ENCODE peak calls at places on chromosomes 11 and 22, in ten cellular contexts. One of them, this sample, is unnamed.

GRCh38 chr22:37753746-37754145 is 54.0 kb upstream of the GCAT start:
- DNase-seq in breast epithelium: no peak
- DNase-seq in adrenal gland: no peak
- DNase-seq in dorsolateral prefrontal cortex: no peak
- DNase-seq in Peyer's patch: no peak
- DNase-seq in AG09309: no peak
- DNase-seq in pancreas: no peak
- DNase-seq in GM12878: no peak
- DNase-seq in heart right ventricle: no peak
- DNase-seq in kidney: no peak
- DNase-seq in this sample: no peak

GRCh38 chr11:96168623-96169022 is 174.4 kb downstream of the MAML2 start:
- DNase-seq in AG09309: peak
- DNase-seq in breast epithelium: peak
- DNase-seq in dorsolateral prefrontal cortex: no peak
- DNase-seq in Peyer's patch: peak
- DNase-seq in adrenal gland: peak
- DNase-seq in heart right ventricle: no peak
- DNase-seq in kidney: no peak
- DNase-seq in GM12878: no peak
- DNase-seq in pancreas: no peak
- DNase-seq in this sample: no peak

GRCh38 chr22:39453765-39454378 is 2.9 kb upstream of the MGAT3 start:
- DNase-seq in heart right ventricle: no peak
- DNase-seq in GM12878: no peak
- DNase-seq in Peyer's patch: no peak
- DNase-seq in adrenal gland: no peak
- DNase-seq in kidney: no peak
- DNase-seq in pancreas: no peak
- DNase-seq in breast epithelium: no peak
- DNase-seq in AG09309: no peak
- DNase-seq in dorsolateral prefrontal cortex: no peak
- DNase-seq in this sample: no peak

GRCh38 chr11:118918686-118919280 is 6.9 kb downstream of the BCL9L start:
- DNase-seq in pancreas: peak
- DNase-seq in adrenal gland: peak
- DNase-seq in breast epithelium: no peak
- DNase-seq in kidney: peak
- DNase-seq in Peyer's patch: peak
- DNase-seq in heart right ventricle: no peak
- DNase-seq in GM12878: no peak
- DNase-seq in dorsolateral prefrontal cortex: no peak
- DNase-seq in AG09309: no peak
- DNase-seq in this sample: no peak

GRCh38 chr11:117473692-117474091 is 146.0 kb downstream of the CEP164 start:
- DNase-seq in GM12878: no peak
- DNase-seq in kidney: no peak
- DNase-seq in heart right ventricle: no peak
- DNase-seq in breast epithelium: no peak
- DNase-seq in adrenal gland: no peak
- DNase-seq in dorsolateral prefrontal cortex: no peak
- DNase-seq in Peyer's patch: no peak
- DNase-seq in pancreas: no peak
- DNase-seq in AG09309: no peak
- DNase-seq in this sample: no peak

GRCh38 chr22:50226224-50227165 is 18.3 kb downstream of the TUBGCP6 start:
- DNase-seq in kidney: no peak
- DNase-seq in adrenal gland: no peak
- DNase-seq in pancreas: no peak
- DNase-seq in Peyer's patch: no peak
- DNase-seq in dorsolateral prefrontal cortex: no peak
- DNase-seq in breast epithelium: no peak
- DNase-seq in GM12878: no peak
- DNase-seq in AG09309: no peak
- DNase-seq in heart right ventricle: no peak
- DNase-seq in this sample: no peak

GRCh38 chr22:50469377-50470305 is 5.2 kb downstream of the SBF1 start:
- DNase-seq in adrenal gland: peak
- DNase-seq in heart right ventricle: peak
- DNase-seq in AG09309: no peak
- DNase-seq in pancreas: no peak
- DNase-seq in Peyer's patch: peak
- DNase-seq in kidney: peak
- DNase-seq in dorsolateral prefrontal cortex: peak
- DNase-seq in breast epithelium: peak
- DNase-seq in GM12878: peak
- DNase-seq in this sample: no peak

GRCh38 chr11:58301576-58301975 is 33.5 kb upstream of the OR10W1 start:
- DNase-seq in heart right ventricle: no peak
- DNase-seq in breast epithelium: no peak
- DNase-seq in Peyer's patch: no peak
- DNase-seq in pancreas: no peak
- DNase-seq in kidney: no peak
- DNase-seq in dorsolateral prefrontal cortex: no peak
- DNase-seq in AG09309: peak
- DNase-seq in adrenal gland: no peak
- DNase-seq in GM12878: no peak
- DNase-seq in this sample: no peak

GRCh38 chr11:119727523-119728081 is 1.4 kb downstream of the NECTIN1 start:
- DNase-seq in heart right ventricle: peak
- DNase-seq in GM12878: no peak
- DNase-seq in pancreas: peak
- DNase-seq in breast epithelium: no peak
- DNase-seq in AG09309: no peak
- DNase-seq in kidney: no peak
- DNase-seq in Peyer's patch: peak
- DNase-seq in adrenal gland: no peak
- DNase-seq in dorsolateral prefrontal cortex: peak
- DNase-seq in this sample: no peak

GRCh38 chr22:42805016-42805997 is 51.8 kb downstream of the ARFGAP3 start:
- DNase-seq in Peyer's patch: no peak
- DNase-seq in adrenal gland: peak
- DNase-seq in dorsolateral prefrontal cortex: no peak
- DNase-seq in AG09309: no peak
- DNase-seq in pancreas: peak
- DNase-seq in kidney: peak
- DNase-seq in breast epithelium: peak
- DNase-seq in GM12878: no peak
- DNase-seq in heart right ventricle: peak
- DNase-seq in this sample: no peak

GRCh38 chr11:12196335-12196734 is 85.9 kb downstream of the MICAL2 start:
- DNase-seq in adrenal gland: no peak
- DNase-seq in GM12878: no peak
- DNase-seq in pancreas: no peak
- DNase-seq in heart right ventricle: no peak
- DNase-seq in Peyer's patch: no peak
- DNase-seq in AG09309: no peak
- DNase-seq in dorsolateral prefrontal cortex: no peak
- DNase-seq in kidney: no peak
- DNase-seq in breast epithelium: no peak
- DNase-seq in this sample: no peak

GRCh38 chr11:125941606-125942275 is 4.1 kb upstream of the VSIG10L2 start:
- DNase-seq in heart right ventricle: peak
- DNase-seq in GM12878: no peak
- DNase-seq in pancreas: peak
- DNase-seq in kidney: no peak
- DNase-seq in AG09309: no peak
- DNase-seq in Peyer's patch: peak
- DNase-seq in dorsolateral prefrontal cortex: peak
- DNase-seq in adrenal gland: peak
- DNase-seq in breast epithelium: peak
- DNase-seq in this sample: no peak

DNA sequence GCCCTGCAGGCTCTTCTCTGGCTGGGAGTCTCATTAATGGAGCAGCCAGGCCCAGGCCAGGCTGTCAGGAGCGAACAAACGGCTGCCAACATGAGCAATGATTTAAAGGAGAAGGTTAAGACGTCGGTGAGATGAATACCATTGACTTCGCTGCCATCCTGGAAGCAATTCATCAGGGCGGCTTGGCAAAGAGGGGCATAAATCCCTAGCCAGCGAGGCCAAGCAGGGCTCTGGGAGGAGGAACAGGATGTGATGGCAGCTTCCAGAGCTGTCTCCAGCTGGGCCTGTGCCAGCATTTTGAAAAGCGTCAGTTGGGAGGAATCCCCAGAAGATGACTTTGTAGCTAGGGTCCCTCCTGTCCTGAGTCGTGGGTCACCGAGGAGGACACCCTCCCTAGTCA is 476.1 kb upstream of the CADM1 start:
- DNase-seq in GM12878: no peak
- DNase-seq in Peyer's patch: no peak
- DNase-seq in pancreas: no peak
- DNase-seq in adrenal gland: peak
- DNase-seq in kidney: no peak
- DNase-seq in AG09309: no peak
- DNase-seq in breast epithelium: no peak
- DNase-seq in heart right ventricle: no peak
- DNase-seq in dorsolateral prefrontal cortex: no peak
- DNase-seq in this sample: no peak
- TF ChIP-seq CTCF in GM12878: no peak
- TF ChIP-seq CTCF in Peyer's patch: no peak
- TF ChIP-seq CTCF in pancreas: no peak
- TF ChIP-seq CTCF in adrenal gland: no peak
- TF ChIP-seq CTCF in kidney: no peak
- TF ChIP-seq CTCF in AG09309: no peak
- TF ChIP-seq CTCF in breast epithelium: no peak
- TF ChIP-seq CTCF in heart right ventricle: no peak
- TF ChIP-seq CTCF in dorsolateral prefrontal cortex: no peak
- TF ChIP-seq CTCF in this sample: no peak

GRCh38 chr11:61587951-61588695 is 7.2 kb upstream of the SYT7 start:
- DNase-seq in breast epithelium: peak
- DNase-seq in kidney: peak
- DNase-seq in AG09309: no peak
- DNase-seq in heart right ventricle: peak
- DNase-seq in GM12878: no peak
- DNase-seq in adrenal gland: peak
- DNase-seq in pancreas: peak
- DNase-seq in dorsolateral prefrontal cortex: no peak
- DNase-seq in Peyer's patch: peak
- DNase-seq in this sample: no peak
- TF ChIP-seq CTCF in breast epithelium: no peak
- TF ChIP-seq CTCF in kidney: no peak
- TF ChIP-seq CTCF in AG09309: peak
- TF ChIP-seq CTCF in heart right ventricle: peak
- TF ChIP-seq CTCF in GM12878: no peak
- TF ChIP-seq CTCF in adrenal gland: no peak
- TF ChIP-seq CTCF in pancreas: no peak
- TF ChIP-seq CTCF in dorsolateral prefrontal cortex: no peak
- TF ChIP-seq CTCF in Peyer's patch: peak
- TF ChIP-seq CTCF in this sample: no peak

GRCh38 chr11:36240178-36240577 is 49.0 kb downstream of the COMMD9 start:
- DNase-seq in Peyer's patch: no peak
- DNase-seq in pancreas: no peak
- DNase-seq in AG09309: no peak
- DNase-seq in adrenal gland: no peak
- DNase-seq in dorsolateral prefrontal cortex: no peak
- DNase-seq in breast epithelium: no peak
- DNase-seq in GM12878: no peak
- DNase-seq in kidney: no peak
- DNase-seq in heart right ventricle: no peak
- DNase-seq in this sample: no peak

GRCh38 chr11:36240746-36241295 is 48.4 kb downstream of the COMMD9 start:
- DNase-seq in pancreas: no peak
- DNase-seq in adrenal gland: no peak
- DNase-seq in breast epithelium: no peak
- DNase-seq in heart right ventricle: no peak
- DNase-seq in GM12878: no peak
- DNase-seq in AG09309: no peak
- DNase-seq in kidney: no peak
- DNase-seq in dorsolateral prefrontal cortex: no peak
- DNase-seq in Peyer's patch: no peak
- DNase-seq in this sample: no peak

GRCh38 chr11:36247493-36247892 is 41.7 kb downstream of the COMMD9 start:
- DNase-seq in kidney: no peak
- DNase-seq in pancreas: no peak
- DNase-seq in GM12878: no peak
- DNase-seq in dorsolateral prefrontal cortex: no peak
- DNase-seq in breast epithelium: no peak
- DNase-seq in Peyer's patch: no peak
- DNase-seq in AG09309: no peak
- DNase-seq in heart right ventricle: no peak
- DNase-seq in adrenal gland: no peak
- DNase-seq in this sample: no peak

GRCh38 chr11:36241512-36241911 is 47.7 kb downstream of the COMMD9 start:
- DNase-seq in pancreas: no peak
- DNase-seq in AG09309: no peak
- DNase-seq in heart right ventricle: no peak
- DNase-seq in adrenal gland: no peak
- DNase-seq in breast epithelium: no peak
- DNase-seq in dorsolateral prefrontal cortex: no peak
- DNase-seq in GM12878: no peak
- DNase-seq in Peyer's patch: no peak
- DNase-seq in kidney: no peak
- DNase-seq in this sample: no peak

DNA sequence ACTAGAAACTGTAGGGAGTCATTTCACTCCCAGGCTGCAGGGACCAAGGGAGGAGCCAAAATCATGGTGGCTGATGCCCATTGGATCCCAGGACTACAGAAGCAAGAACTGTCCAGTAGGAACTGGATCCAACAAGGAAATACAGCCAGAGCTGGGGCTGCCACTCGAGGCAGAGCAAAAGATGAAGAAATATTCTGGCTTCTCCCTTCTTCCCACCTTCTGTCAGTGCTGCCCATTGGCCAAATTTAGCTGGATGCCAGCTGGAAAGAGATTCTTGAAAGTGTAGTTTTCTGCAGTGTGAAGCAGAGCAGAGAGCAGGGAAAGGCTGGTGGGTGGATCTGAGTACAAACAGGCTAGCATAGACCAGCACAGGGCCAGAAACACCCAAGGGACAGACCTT is 45.6 kb downstream of the COMMD9 start:
- DNase-seq in breast epithelium: no peak
- DNase-seq in adrenal gland: no peak
- DNase-seq in dorsolateral prefrontal cortex: peak
- DNase-seq in pancreas: no peak
- DNase-seq in Peyer's patch: no peak
- DNase-seq in heart right ventricle: no peak
- DNase-seq in AG09309: no peak
- DNase-seq in GM12878: no peak
- DNase-seq in kidney: no peak
- DNase-seq in this sample: no peak
- TF ChIP-seq CTCF in breast epithelium: no peak
- TF ChIP-seq CTCF in adrenal gland: no peak
- TF ChIP-seq CTCF in dorsolateral prefrontal cortex: no peak
- TF ChIP-seq CTCF in pancreas: no peak
- TF ChIP-seq CTCF in Peyer's patch: no peak
- TF ChIP-seq CTCF in heart right ventricle: no peak
- TF ChIP-seq CTCF in AG09309: no peak
- TF ChIP-seq CTCF in GM12878: no peak
- TF ChIP-seq CTCF in kidney: no peak
- TF ChIP-seq CTCF in this sample: no peak

DNA sequence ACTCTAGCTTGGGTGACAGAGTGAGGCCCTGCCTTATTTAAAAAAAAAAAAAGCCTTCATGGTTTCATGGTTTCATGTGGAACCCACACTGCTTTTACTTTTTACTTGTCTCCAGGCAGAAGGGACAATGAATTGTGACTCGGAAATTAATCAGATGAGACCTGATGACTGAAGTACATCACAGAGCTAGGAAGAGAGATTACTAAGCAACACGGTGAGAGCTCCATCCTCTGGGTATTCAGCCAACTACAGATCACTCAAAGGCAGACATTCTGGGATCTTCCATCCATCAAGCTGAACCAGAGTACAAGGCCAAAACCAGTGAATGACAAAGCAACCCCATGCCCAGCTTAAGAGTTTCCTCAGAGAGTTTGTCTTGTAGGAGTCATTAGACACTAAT is 433.2 kb downstream of the SOX6 start:
- DNase-seq in kidney: no peak
- DNase-seq in heart right ventricle: no peak
- DNase-seq in breast epithelium: no peak
- DNase-seq in GM12878: no peak
- DNase-seq in pancreas: no peak
- DNase-seq in Peyer's patch: no peak
- DNase-seq in dorsolateral prefrontal cortex: no peak
- DNase-seq in adrenal gland: peak
- DNase-seq in AG09309: no peak
- DNase-seq in this sample: no peak
- TF ChIP-seq CTCF in kidney: no peak
- TF ChIP-seq CTCF in heart right ventricle: peak
- TF ChIP-seq CTCF in breast epithelium: no peak
- TF ChIP-seq CTCF in GM12878: no peak
- TF ChIP-seq CTCF in pancreas: no peak
- TF ChIP-seq CTCF in Peyer's patch: no peak
- TF ChIP-seq CTCF in dorsolateral prefrontal cortex: no peak
- TF ChIP-seq CTCF in adrenal gland: no peak
- TF ChIP-seq CTCF in AG09309: no peak
- TF ChIP-seq CTCF in this sample: no peak